ENCODE peak calls at places on chromosomes 13 and 19, in eight cellular contexts. G is DMS153; A is NCI-H510A treated with DMSO at 0.1 percent for 48 hours; R is activated CD4-positive, alpha-beta T cell treated with anti-CD3 and anti-CD28 coated beads, Interleukin-2, amount 10 ng/mL, durations not matched to agents 7 days and 5 days; N is ELF-1; E is endodermal cell; X is AG04450; F is EL. H is an unnamed sample.
A peak's percentile ranks its signal among the peaks of the same experiment; 100 is the strongest.

GRCh38 chr13:32261567-32261966 is 53.6 kb downstream of the ZAR1L start:
- DNase-seq in G (peak; percentile 7), A (peak; percentile 33), R (no peak), N (peak; percentile 10), E (no peak), X (peak; percentile 50), F (peak; percentile 83), H (no peak)

GRCh38 chr19:35557539-35558399 is 5.7 kb downstream of the ATP4A start:
- DNase-seq in G (peak; percentile 40), A (no peak), R (peak; percentile 36), N (peak; percentile 94), E (peak; percentile 100), X (no peak), F (peak; percentile 49), H (peak; percentile 95)

GRCh38 chr13:34750078-34750703 is 191.9 kb upstream of the NBEA start:
- DNase-seq in G (peak; percentile 22), A (peak; percentile 35), R (no peak), N (peak; percentile 61), E (peak; percentile 83), X (no peak), F (no peak), H (peak; percentile 68)

GRCh38 chr19:40231544-40232424 is 5.3 kb upstream of the CCNP start:
- DNase-seq in G (no peak), A (no peak), R (no peak), N (peak; percentile 81), E (peak; percentile 81), X (no peak), F (peak; percentile 47), H (peak; percentile 71)

GRCh38 chr19:43760941-43761340 is 6.2 kb upstream of the SMG9 start:
- DNase-seq in G (no peak), A (no peak), R (no peak), N (no peak), E (no peak), X (no peak), F (no peak), H (no peak)

GRCh38 chr13:102873653-102874052 is 27.8 kb downstream of the ERCC5 start:
- DNase-seq in G (no peak), A (no peak), R (no peak), N (no peak), E (no peak), X (no peak), F (no peak), H (no peak)

GRCh38 chr13:35283856-35284255 is 192.6 kb downstream of the MAB21L1 start:
- DNase-seq in G (peak; percentile 79), A (peak; percentile 5), R (no peak), N (no peak), E (no peak), X (no peak), F (peak; percentile 8), H (no peak)

GRCh38 chr13:66977156-66977555 is 253.0 kb downstream of the PCDH9 start:
- DNase-seq in G (no peak), A (no peak), R (no peak), N (no peak), E (no peak), X (no peak), F (no peak), H (no peak)

H was measured in GM23338.